ENCODE peak calls at places on chromosomes 6 and 20, in six cellular contexts. G is activated T-helper 1 cell treated with anti-CD3 and anti-CD28 coated beads, Interleukin-2, amount 50 U/mL, for 16 hours; O is M059J; L is kidney epithelial cell; Y is GM13977; U is COR-L47. V is an unnamed sample.

GRCh38 chr6:127886603-127887002 is 14.3 kb downstream of the THEMIS start:
- DNase-seq in G (no peak), O (no peak), L (no peak), Y (no peak), U (no peak), V (no peak)

GRCh38 chr6:130223508-130223907 is 757 bp upstream of the SAMD3 start:
- DNase-seq in G (peak), O (peak), L (no peak), Y (peak), U (no peak), V (no peak)

GRCh38 chr20:37526238-37526838 is 1.3 kb downstream of the BLCAP start:
- DNase-seq in G (no peak), O (peak), L (no peak), Y (no peak), U (no peak), V (no peak)

GRCh38 chr20:56890011-56890410 is 260.9 kb downstream of the TFAP2C start:
- DNase-seq in G (no peak), O (no peak), L (no peak), Y (no peak), U (no peak), V (no peak)

GRCh38 chr20:22509090-22509938 is 75.1 kb downstream of the FOXA2 start:
- DNase-seq in G (no peak), O (no peak), L (no peak), Y (no peak), U (no peak), V (no peak)

GRCh38 chr6:105941616-105942412 is 144.3 kb upstream of the PRDM1 start:
- DNase-seq in G (no peak), O (peak), L (no peak), Y (no peak), U (no peak), V (peak)

GRCh38 chr6:91482498-91482897 is 895.6 kb upstream of the MAP3K7 start:
- DNase-seq in G (no peak), O (no peak), L (no peak), Y (peak), U (no peak), V (no peak)

GRCh38 chr20:49219924-49220831 is 962 bp downstream of the DDX27 start:
- DNase-seq in G (no peak), O (no peak), L (no peak), Y (no peak), U (no peak), V (no peak)

GRCh38 chr20:47343007-47343472 is 13.5 kb downstream of the ZMYND8 start:
- DNase-seq in G (no peak), O (peak), L (no peak), Y (no peak), U (no peak), V (no peak)